ENCODE peak calls at places on chromosomes 3 and 15, in four cellular contexts. One of them, this sample, is unnamed.

GRCh38 chr3:159821148-159821547 is 167.5 kb upstream of the IL12A start:
- DNase-seq in naive thymus-derived CD4-positive, alpha-beta T cell: no peak
- DNase-seq in fibroblast of lung: no peak
- DNase-seq in heart right ventricle: no peak
- DNase-seq in this sample: no peak

GRCh38 chr3:52781741-52782140 is 4.3 kb downstream of the ITIH1 start:
- DNase-seq in naive thymus-derived CD4-positive, alpha-beta T cell: no peak
- DNase-seq in heart right ventricle: no peak
- DNase-seq in fibroblast of lung: no peak
- DNase-seq in this sample: no peak

GRCh38 chr15:93135459-93135858 is 46.4 kb upstream of the RGMA start:
- DNase-seq in fibroblast of lung: no peak
- DNase-seq in heart right ventricle: no peak
- DNase-seq in naive thymus-derived CD4-positive, alpha-beta T cell: no peak
- DNase-seq in this sample: no peak

GRCh38 chr15:57085267-57085666 is 166.8 kb downstream of the TCF12 start:
- DNase-seq in fibroblast of lung: no peak
- DNase-seq in heart right ventricle: no peak
- DNase-seq in naive thymus-derived CD4-positive, alpha-beta T cell: no peak
- DNase-seq in this sample: no peak

GRCh38 chr15:72911658-72912057 is 128.1 kb upstream of the ADPGK start:
- DNase-seq in heart right ventricle: no peak
- DNase-seq in fibroblast of lung: no peak
- DNase-seq in naive thymus-derived CD4-positive, alpha-beta T cell: no peak
- DNase-seq in this sample: no peak

GRCh38 chr15:61069369-61070075 is 159.6 kb downstream of the RORA start:
- DNase-seq in fibroblast of lung: peak; percentile 38
- DNase-seq in naive thymus-derived CD4-positive, alpha-beta T cell: no peak
- DNase-seq in heart right ventricle: peak; percentile 18
- DNase-seq in this sample: no peak

GRCh38 chr15:92421980-92422379 is 28.3 kb downstream of the ST8SIA2 start:
- DNase-seq in heart right ventricle: no peak
- DNase-seq in naive thymus-derived CD4-positive, alpha-beta T cell: no peak
- DNase-seq in fibroblast of lung: peak; percentile 52
- DNase-seq in this sample: no peak

GRCh38 chr15:34214135-34214534 is 4.2 kb upstream of the KATNBL1 start:
- DNase-seq in naive thymus-derived CD4-positive, alpha-beta T cell: no peak
- DNase-seq in heart right ventricle: no peak
- DNase-seq in fibroblast of lung: no peak
- DNase-seq in this sample: no peak

GRCh38 chr3:164537485-164537884 is 540.8 kb downstream of the SI start:
- DNase-seq in naive thymus-derived CD4-positive, alpha-beta T cell: no peak
- DNase-seq in fibroblast of lung: no peak
- DNase-seq in heart right ventricle: no peak
- DNase-seq in this sample: no peak

GRCh38 chr3:172530566-172530965 is 7.3 kb upstream of the TNFSF10 start:
- DNase-seq in fibroblast of lung: peak; percentile 33
- DNase-seq in heart right ventricle: no peak
- DNase-seq in naive thymus-derived CD4-positive, alpha-beta T cell: no peak
- DNase-seq in this sample: no peak

GRCh38 chr3:117486709-117487394 is 777.3 kb downstream of the TUSC7 start:
- DNase-seq in heart right ventricle: no peak
- DNase-seq in fibroblast of lung: no peak
- DNase-seq in naive thymus-derived CD4-positive, alpha-beta T cell: no peak
- DNase-seq in this sample: no peak

GRCh38 chr3:48194446-48195071 is 6.3 kb upstream of the CDC25A start:
- DNase-seq in naive thymus-derived CD4-positive, alpha-beta T cell: no peak
- DNase-seq in fibroblast of lung: peak; percentile 64
- DNase-seq in heart right ventricle: peak; percentile 32
- DNase-seq in this sample: no peak

DNA sequence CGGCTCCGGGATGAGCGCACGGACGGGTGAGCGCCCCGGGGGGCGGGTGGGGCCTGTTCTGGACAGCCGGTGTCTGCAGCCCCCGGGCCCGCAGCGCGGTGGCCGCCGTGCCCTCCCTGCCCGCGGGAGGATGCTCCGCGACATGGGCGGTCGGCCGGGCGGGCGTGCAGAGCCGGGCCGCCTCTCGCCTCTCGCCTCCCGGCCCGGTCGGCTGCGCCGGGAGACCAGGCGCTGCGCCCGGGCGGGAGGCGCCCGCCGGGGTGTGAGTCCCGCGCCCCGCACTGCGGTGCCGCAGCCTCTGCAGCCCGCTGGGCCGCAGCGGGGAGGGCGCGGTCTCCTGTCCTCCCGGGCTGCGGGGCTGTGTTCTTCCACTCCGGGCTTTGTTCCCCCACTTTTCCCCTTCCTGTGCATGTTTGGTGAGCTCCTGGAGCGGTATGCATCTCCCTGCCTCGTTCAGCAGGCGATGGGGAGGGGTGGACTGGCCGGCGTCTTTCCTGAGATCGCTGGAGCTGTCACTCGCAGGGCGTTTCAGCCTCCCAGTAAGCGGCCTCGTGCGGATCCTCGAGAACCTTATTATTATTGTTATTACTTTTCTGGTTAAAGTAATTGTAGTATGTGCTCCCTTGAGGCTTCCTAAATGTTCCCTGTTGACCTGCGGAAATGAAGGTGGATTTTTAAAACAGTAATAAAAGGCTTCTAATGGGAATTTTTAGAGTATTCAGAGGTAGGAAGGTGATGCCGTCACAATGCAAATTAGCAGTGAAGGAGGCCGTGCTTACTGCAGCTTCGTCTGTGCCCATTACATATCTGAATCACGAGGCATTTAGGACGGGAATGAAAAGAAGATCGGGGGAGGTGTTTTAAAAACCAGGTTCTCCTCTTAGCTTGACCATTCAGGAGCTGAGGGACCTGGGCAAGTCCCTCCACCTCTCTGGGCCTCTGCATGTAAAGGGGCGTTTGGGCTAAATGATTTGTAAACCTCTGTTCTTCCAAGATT is 588 bp downstream of the TMOD2 start:
- DNase-seq in naive thymus-derived CD4-positive, alpha-beta T cell: no peak
- DNase-seq in heart right ventricle: peak; percentile 15
- DNase-seq in fibroblast of lung: peak; percentile 35
- DNase-seq in this sample: no peak
- H3K27ac ChIP-seq in naive thymus-derived CD4-positive, alpha-beta T cell: no peak overlapping the region
- H3K27ac ChIP-seq in heart right ventricle: peak overlapping the region; percentile 48
- H3K27ac ChIP-seq in fibroblast of lung: no peak overlapping the region
- H3K27ac ChIP-seq in this sample: peak overlapping the region; percentile 29

GRCh38 chr3:46112296-46112695 is 85.0 kb upstream of the XCR1 start:
- DNase-seq in heart right ventricle: no peak
- DNase-seq in fibroblast of lung: no peak
- DNase-seq in naive thymus-derived CD4-positive, alpha-beta T cell: no peak
- DNase-seq in this sample: no peak

GRCh38 chr3:46110701-46111493 is 83.6 kb upstream of the XCR1 start:
- DNase-seq in naive thymus-derived CD4-positive, alpha-beta T cell: no peak
- DNase-seq in heart right ventricle: no peak
- DNase-seq in fibroblast of lung: peak; percentile 97
- DNase-seq in this sample: peak; percentile 67

GRCh38 chr3:46112984-46113383 is 85.7 kb upstream of the XCR1 start:
- DNase-seq in naive thymus-derived CD4-positive, alpha-beta T cell: no peak
- DNase-seq in heart right ventricle: no peak
- DNase-seq in fibroblast of lung: peak; percentile 44
- DNase-seq in this sample: no peak

GRCh38 chr3:46113608-46114007 is 86.3 kb upstream of the XCR1 start:
- DNase-seq in naive thymus-derived CD4-positive, alpha-beta T cell: no peak
- DNase-seq in heart right ventricle: no peak
- DNase-seq in fibroblast of lung: no peak
- DNase-seq in this sample: no peak

DNA sequence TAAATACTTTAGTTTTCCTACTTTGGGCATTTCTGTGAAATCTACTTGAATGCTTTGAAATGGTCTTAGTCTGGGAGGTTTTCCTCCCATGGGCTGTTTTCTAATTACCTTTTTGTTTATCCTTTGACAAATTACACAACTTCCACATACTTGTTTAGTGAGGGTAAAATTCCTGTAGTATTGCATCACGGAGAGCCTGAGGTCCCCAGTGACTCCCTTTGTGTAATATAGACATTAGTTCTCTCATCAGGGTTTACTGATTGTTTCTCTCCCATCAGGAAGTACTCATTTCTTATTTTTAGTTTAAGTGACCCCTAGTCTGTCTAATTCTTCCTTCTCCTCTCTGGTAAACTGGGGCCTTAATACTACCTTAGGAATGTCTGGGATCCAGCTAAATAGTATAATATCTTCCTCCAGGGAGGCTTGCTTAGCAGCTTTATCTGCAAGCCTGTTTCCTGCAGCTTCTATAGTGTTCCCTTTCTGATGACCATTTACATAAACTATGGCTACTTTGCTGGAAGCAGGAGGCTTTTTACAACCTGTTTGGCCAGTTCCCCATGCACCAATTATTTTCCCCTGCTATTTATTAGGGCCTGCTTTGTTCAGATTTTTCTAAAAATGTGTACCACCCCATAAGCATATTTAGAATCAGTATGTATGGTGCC is 87.2 kb upstream of the XCR1 start:
- DNase-seq in naive thymus-derived CD4-positive, alpha-beta T cell: no peak
- DNase-seq in heart right ventricle: no peak
- DNase-seq in fibroblast of lung: peak; percentile 48
- DNase-seq in this sample: no peak
- H3K27ac ChIP-seq in naive thymus-derived CD4-positive, alpha-beta T cell: no peak overlapping the region
- H3K27ac ChIP-seq in heart right ventricle: peak overlapping the region; percentile 1
- H3K27ac ChIP-seq in fibroblast of lung: peak overlapping the region; percentile 51
- H3K27ac ChIP-seq in this sample: peak overlapping the region; percentile 80

DNA sequence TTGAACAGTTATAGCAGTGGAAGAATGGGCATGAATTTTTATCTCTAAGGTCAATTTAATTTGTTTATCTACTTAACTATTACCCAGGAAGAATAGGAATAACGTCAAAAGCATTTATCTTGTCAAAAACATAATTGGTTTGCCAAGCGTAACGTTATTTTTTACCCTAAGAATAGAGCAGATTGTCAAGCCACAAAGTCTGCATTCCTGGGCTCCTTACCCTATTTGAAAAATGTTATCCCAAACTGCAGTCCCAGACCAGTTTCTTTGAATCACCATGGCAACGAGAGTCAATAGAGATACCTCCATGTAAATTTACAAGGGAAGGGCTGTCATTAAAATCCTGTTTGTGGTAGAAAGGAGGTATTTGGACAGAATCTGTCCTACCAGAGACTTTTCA is 61.1 kb downstream of the CPNE4 start:
- DNase-seq in heart right ventricle: no peak
- DNase-seq in naive thymus-derived CD4-positive, alpha-beta T cell: no peak
- DNase-seq in fibroblast of lung: no peak
- DNase-seq in this sample: no peak
- H3K27ac ChIP-seq in heart right ventricle: no peak overlapping the region
- H3K27ac ChIP-seq in naive thymus-derived CD4-positive, alpha-beta T cell: no peak overlapping the region
- H3K27ac ChIP-seq in fibroblast of lung: no peak overlapping the region
- H3K27ac ChIP-seq in this sample: no peak overlapping the region

DNA sequence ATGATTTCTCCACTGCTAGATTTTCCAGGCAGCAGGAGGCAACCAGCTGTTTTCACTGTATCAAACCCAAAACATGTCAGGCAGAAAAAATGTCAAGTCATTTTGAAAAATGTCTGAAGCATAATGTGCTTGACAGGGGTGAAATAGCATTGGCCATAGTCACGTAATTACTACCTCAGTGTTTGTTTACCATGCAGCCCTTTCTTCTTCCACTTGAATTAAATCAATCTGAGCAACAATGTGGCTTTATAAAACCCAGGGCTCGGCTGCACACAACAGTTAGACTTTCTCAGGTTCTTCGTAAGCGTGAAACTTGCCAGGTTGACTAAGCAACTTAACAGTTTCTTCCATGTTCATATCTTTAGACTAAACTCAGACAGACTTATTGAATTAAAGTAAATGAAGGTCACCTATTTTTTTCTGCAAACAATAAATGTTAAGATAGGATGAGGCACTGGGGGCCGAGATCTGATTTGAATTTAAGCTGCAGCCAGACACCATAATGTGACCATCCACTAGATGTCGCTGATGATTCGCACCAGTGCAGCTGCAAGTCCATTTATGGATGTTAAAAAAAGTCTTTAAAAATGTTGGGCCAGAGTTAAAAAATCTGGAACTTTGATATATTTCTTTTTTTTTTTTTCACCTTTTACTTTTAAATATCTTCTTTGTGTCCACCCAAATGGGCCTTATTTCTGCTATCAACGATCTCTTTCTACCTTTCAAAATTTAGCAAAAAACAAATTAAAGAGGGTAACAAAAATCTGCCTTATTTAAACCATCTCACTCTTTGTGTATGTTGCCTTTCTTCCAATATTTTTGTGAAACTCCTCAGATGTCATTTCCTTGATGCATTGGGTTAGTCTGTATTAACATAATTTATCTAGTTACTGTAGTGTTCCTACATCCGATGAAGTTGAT is 305.9 kb downstream of the CACNA2D3 start:
- DNase-seq in heart right ventricle: peak; percentile 48
- DNase-seq in naive thymus-derived CD4-positive, alpha-beta T cell: peak; percentile 4
- DNase-seq in fibroblast of lung: peak; percentile 78
- DNase-seq in this sample: no peak
- H3K27ac ChIP-seq in heart right ventricle: no peak overlapping the region
- H3K27ac ChIP-seq in naive thymus-derived CD4-positive, alpha-beta T cell: no peak overlapping the region
- H3K27ac ChIP-seq in fibroblast of lung: no peak overlapping the region
- H3K27ac ChIP-seq in this sample: no peak overlapping the region

DNA sequence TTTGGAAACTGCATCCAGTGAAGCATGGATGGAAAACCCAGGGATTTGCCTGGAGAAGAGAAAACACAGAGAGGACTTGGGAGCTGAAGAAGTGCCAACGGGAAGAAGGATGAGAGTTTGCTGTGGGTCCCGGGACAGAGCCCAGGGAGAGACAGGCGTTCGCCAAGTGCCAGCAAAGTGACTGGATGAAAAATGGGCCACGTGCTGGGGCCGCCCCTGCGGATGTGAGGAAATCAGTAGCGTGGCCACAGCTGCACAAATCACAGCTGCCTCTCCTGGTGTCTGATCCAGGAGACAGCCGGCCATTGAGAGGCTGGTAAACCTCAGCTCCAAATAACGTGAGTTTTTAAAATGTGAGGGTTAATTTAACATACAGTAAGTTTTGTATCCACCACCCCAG is 70.4 kb downstream of the HES1 start:
- DNase-seq in heart right ventricle: no peak
- DNase-seq in fibroblast of lung: peak; percentile 52
- DNase-seq in naive thymus-derived CD4-positive, alpha-beta T cell: no peak
- DNase-seq in this sample: no peak
- H3K27ac ChIP-seq in heart right ventricle: no peak overlapping the region
- H3K27ac ChIP-seq in fibroblast of lung: no peak overlapping the region
- H3K27ac ChIP-seq in naive thymus-derived CD4-positive, alpha-beta T cell: no peak overlapping the region
- H3K27ac ChIP-seq in this sample: no peak overlapping the region

GRCh38 chr3:170728181-170728580 is 141.8 kb downstream of the RPL22L1 start:
- DNase-seq in heart right ventricle: no peak
- DNase-seq in fibroblast of lung: no peak
- DNase-seq in naive thymus-derived CD4-positive, alpha-beta T cell: no peak
- DNase-seq in this sample: no peak
- H3K27ac ChIP-seq in heart right ventricle: no peak overlapping the region
- H3K27ac ChIP-seq in fibroblast of lung: peak overlapping the region; percentile 98
- H3K27ac ChIP-seq in naive thymus-derived CD4-positive, alpha-beta T cell: no peak overlapping the region
- H3K27ac ChIP-seq in this sample: no peak overlapping the region

DNA sequence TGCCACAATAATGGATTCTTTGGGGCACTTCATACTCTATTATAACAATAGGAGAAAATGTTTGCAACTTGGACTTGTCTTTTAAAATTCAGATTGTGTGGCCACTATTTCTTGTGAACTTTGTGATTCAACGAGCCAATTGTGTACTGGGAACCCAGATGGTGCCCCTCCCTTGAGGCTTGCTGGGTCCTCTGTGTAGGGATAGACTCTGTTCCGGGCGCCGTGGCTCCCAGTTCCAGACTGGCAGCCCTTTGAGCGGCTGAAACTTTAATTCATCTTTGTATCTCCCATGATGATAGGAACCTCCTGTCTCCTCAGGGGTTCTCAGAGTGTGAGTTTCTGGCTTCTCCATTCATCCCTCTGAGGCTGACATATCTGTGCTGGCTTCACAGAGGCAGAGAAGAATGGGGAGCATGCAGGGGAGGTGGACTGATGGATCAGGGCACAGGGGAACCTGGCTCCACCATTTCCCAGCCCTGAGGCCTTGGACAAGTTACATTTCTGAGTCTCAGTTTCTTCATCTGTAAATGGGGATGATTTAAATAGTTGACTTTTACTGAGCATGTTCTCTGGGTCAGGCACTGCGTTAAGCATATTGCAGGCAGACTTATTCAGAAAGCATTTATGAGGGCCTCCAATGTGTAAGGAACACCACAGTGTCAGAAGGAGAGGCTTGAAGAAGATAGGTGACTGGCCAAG is 15.2 kb upstream of the ANKDD1A start:
- DNase-seq in naive thymus-derived CD4-positive, alpha-beta T cell: no peak
- DNase-seq in heart right ventricle: no peak
- DNase-seq in fibroblast of lung: no peak
- DNase-seq in this sample: no peak
- H3K27ac ChIP-seq in naive thymus-derived CD4-positive, alpha-beta T cell: peak overlapping the region; percentile 84
- H3K27ac ChIP-seq in heart right ventricle: peak overlapping the region; percentile 94
- H3K27ac ChIP-seq in fibroblast of lung: peak overlapping the region; percentile 56
- H3K27ac ChIP-seq in this sample: peak overlapping the region; percentile 25